ENCODE peak calls at places on chromosomes 3 and 15, in eight cellular contexts. W, A, L, E, Y, K, J and D are unnamed samples.

GRCh38 chr3:10703875-10704274 is 112.2 kb upstream of the SLC6A11 start:
- DNase-seq in W (no peak), J (no peak), K (no peak), Y (no peak), A (no peak), E (no peak), L (peak), D (peak)

GRCh38 chr3:108136888-108137814 is 46.3 kb upstream of the CD47 start:
- DNase-seq in E (no peak), A (no peak), Y (no peak), L (no peak), K (no peak), W (no peak), J (no peak), D (no peak)

GRCh38 chr3:81874738-81875137 is 113.3 kb upstream of the GBE1 start:
- DNase-seq in K (no peak), E (no peak), W (no peak), Y (no peak), A (no peak), J (no peak), L (no peak), D (peak)

GRCh38 chr3:141410861-141411771 is 42.8 kb downstream of the ZBTB38 start:
- DNase-seq in J (no peak), A (no peak), L (no peak), K (peak), E (no peak), W (no peak), Y (no peak), D (peak)

GRCh38 chr3:13069495-13069894 is 3.7 kb downstream of the IQSEC1 start:
- DNase-seq in L (no peak), Y (no peak), W (no peak), A (no peak), K (peak), E (no peak), J (no peak), D (no peak)

GRCh38 chr15:90934949-90935751 is at the start of gene UNC45A:
- DNase-seq in K (peak), L (peak), Y (peak), A (peak), J (peak), W (peak), E (no peak), D (peak)

GRCh38 chr15:62779041-62779810 is 263.3 kb upstream of the TPM1 start:
- DNase-seq in J (peak), W (no peak), A (no peak), Y (no peak), E (no peak), L (peak), K (no peak), D (peak)

GRCh38 chr15:29740692-29741311 is 81.5 kb downstream of the TJP1 start:
- DNase-seq in J (no peak), E (no peak), A (no peak), Y (no peak), W (no peak), K (no peak), L (no peak), D (no peak)

GRCh38 chr3:11272913-11273574 is 847 bp downstream of the ATG7 start:
- DNase-seq in K (no peak), L (peak), A (no peak), W (no peak), E (no peak), J (no peak), Y (no peak), D (no peak)

GRCh38 chr3:185422677-185423076 is 59.7 kb downstream of the MAP3K13 start:
- DNase-seq in Y (no peak), K (no peak), J (no peak), W (no peak), E (no peak), L (no peak), A (no peak), D (no peak)

GRCh38 chr3:55486857-55487375 is at the start of gene WNT5A:
- DNase-seq in K (no peak), A (no peak), Y (no peak), J (peak), L (peak), W (peak), E (no peak), D (peak)

DNA sequence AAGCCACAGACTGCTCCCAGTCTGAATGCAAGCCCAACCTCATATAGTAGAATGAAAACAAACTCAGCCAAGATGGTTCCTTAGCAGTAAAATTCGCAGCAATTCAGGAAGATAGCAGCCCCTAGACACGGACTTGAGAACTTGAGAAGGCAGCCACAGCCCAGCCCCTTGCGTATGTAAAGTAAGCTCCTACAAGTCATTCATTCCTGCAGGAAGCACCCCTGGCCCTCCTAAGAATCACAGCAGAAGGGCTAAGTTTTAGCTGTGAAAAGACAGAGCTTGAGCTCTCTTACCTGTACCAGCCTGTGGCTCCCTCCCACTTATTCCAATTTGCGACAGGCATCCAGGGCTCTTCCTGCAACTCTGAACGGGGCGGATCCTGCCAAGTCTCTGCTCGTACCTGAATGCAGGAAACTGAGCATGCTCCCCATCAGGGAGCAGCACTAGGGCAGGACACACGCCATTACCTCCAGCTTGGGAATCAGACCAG is 136.4 kb downstream of the MAGI1 start:
- DNase-seq in E (no peak), K (no peak), J (no peak), A (peak), W (peak), L (no peak), Y (no peak), D (no peak)
- H3K4me3 ChIP-seq in E (no peak), K (no peak), J (no peak), A (peak), W (peak), L (no peak), Y (no peak), D (no peak)

GRCh38 chr15:26037369-26037768 is 174.2 kb upstream of the ATP10A start:
- DNase-seq in Y (no peak), W (no peak), E (no peak), L (peak), K (no peak), A (no peak), J (no peak), D (no peak)
- TF ChIP-seq CTCF in Y (no peak), W (peak), E (peak), L (peak), K (no peak), A (peak), J (no peak), D (no peak)

GRCh38 chr3:146145642-146146041 is 15.3 kb downstream of the PLOD2 start:
- DNase-seq in Y (no peak), E (no peak), K (no peak), A (no peak), W (no peak), L (no peak), J (no peak), D (no peak)

GRCh38 chr3:146142757-146143156 is 18.2 kb downstream of the PLOD2 start:
- DNase-seq in L (peak), A (no peak), K (no peak), Y (no peak), W (peak), J (no peak), E (no peak), D (peak)

GRCh38 chr3:146152841-146153240 is 8.1 kb downstream of the PLOD2 start:
- DNase-seq in W (no peak), L (no peak), A (no peak), E (no peak), Y (peak), J (no peak), K (no peak), D (no peak)

GRCh38 chr3:146153429-146153828 is 7.6 kb downstream of the PLOD2 start:
- DNase-seq in A (no peak), W (no peak), E (no peak), K (no peak), L (no peak), J (no peak), Y (no peak), D (no peak)

DNA sequence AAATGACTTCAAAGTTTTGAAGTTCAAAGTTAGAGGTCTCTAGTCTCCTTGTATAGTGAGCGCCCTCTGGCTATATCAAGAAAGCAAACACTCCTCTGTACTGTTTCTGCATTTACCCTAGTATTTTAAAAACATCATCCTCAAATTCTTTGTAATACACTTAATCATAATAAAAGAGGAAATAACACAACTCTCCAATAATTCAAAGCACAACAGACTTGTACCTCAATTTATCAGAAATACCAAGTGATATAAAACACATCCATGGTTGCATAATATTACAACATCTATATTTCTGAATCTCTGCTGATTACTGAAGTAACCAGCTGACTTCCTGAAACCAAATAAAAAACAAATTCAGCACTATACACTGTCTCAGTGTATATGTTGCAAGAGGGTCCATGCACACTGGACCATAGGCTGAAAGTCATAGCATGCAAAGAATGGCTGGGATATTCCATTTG is 12.5 kb downstream of the PLOD2 start:
- DNase-seq in L (peak), A (no peak), E (no peak), K (no peak), W (no peak), J (no peak), Y (no peak), D (no peak)
- H3K4me3 ChIP-seq in L (no peak), A (no peak), E (no peak), K (no peak), W (no peak), J (no peak), Y (no peak), D (no peak)

GRCh38 chr3:121529308-121529707 is 16.5 kb downstream of the POLQ start:
- DNase-seq in E (no peak), L (peak), A (no peak), J (no peak), W (peak), K (no peak), Y (no peak), D (peak)
- TF ChIP-seq CTCF in E (peak), L (peak), A (peak), J (no peak), W (peak), K (no peak), Y (no peak), D (peak)

DNA sequence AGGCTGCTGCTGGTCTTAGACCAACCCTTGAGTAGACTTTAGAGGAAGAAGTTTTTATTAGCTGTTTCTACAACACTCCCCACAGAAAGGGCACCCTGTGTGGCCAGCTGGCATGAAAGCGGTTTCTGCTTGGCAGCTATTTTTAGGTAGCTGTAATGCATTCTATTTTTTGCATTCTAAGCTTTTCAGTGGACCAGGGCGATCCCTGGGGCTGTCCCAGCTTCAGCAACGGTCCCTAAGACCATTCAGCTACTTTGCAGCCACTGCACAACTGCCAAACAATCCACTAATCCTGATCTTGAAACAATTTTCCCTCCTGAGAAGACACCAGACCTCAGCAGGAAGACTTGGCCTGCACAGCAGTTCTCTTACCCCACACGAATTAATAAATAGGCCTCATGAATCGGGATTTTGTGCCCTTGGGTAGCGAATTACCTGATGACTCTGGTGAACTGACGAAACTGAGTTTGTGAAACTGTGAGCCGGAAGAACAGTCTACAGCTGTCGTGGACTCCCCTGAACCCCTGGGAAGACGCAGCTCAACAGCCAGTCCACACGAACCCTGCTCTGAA is 14.6 kb upstream of the TFRC start:
- DNase-seq in L (peak), J (no peak), W (no peak), Y (no peak), A (no peak), K (no peak), E (no peak), D (peak)
- H3K4me3 ChIP-seq in L (no peak), J (no peak), W (no peak), Y (no peak), A (no peak), K (no peak), E (no peak), D (no peak)

GRCh38 chr3:173897631-173898030 is 500.1 kb downstream of the NLGN1 start:
- DNase-seq in E (no peak), J (no peak), K (no peak), Y (no peak), L (no peak), A (no peak), W (no peak), D (no peak)
- TF ChIP-seq CTCF in E (no peak), J (no peak), K (no peak), Y (no peak), L (no peak), A (no peak), W (no peak), D (no peak)

GRCh38 chr3:197508924-197509775 is 46.6 kb downstream of the BDH1 start:
- DNase-seq in W (no peak), A (no peak), K (no peak), L (no peak), Y (no peak), E (no peak), J (no peak), D (no peak)
- H3K4me3 ChIP-seq in W (no peak), A (no peak), K (peak), L (peak), Y (peak), E (no peak), J (peak), D (peak)

GRCh38 chr3:135918600-135918999 is 46.9 kb upstream of the PPP2R3A start:
- DNase-seq in Y (no peak), K (no peak), A (no peak), J (no peak), W (peak), E (peak), L (peak), D (peak)

GRCh38 chr3:135920275-135920674 is 45.3 kb upstream of the PPP2R3A start:
- DNase-seq in A (no peak), E (no peak), W (no peak), J (no peak), K (no peak), L (no peak), Y (no peak), D (no peak)

GRCh38 chr3:135924506-135924905 is 41.0 kb upstream of the PPP2R3A start:
- DNase-seq in W (no peak), L (no peak), E (no peak), J (no peak), K (no peak), A (no peak), Y (no peak), D (no peak)

GRCh38 chr3:135926664-135927063 is 38.9 kb upstream of the PPP2R3A start:
- DNase-seq in W (no peak), K (no peak), E (no peak), A (no peak), L (no peak), Y (no peak), J (no peak), D (no peak)

GRCh38 chr3:135922903-135923250 is 42.7 kb upstream of the PPP2R3A start:
- DNase-seq in A (no peak), W (no peak), K (no peak), L (no peak), Y (no peak), E (no peak), J (no peak), D (no peak)
- TF ChIP-seq CTCF in A (no peak), W (no peak), K (no peak), L (no peak), Y (no peak), E (no peak), J (no peak), D (no peak)

GRCh38 chr15:37020852-37021251 is 79.5 kb downstream of the MEIS2 start:
- DNase-seq in J (no peak), A (no peak), W (no peak), Y (no peak), E (no peak), L (no peak), K (no peak), D (no peak)

GRCh38 chr15:37017031-37017625 is 83.2 kb downstream of the MEIS2 start:
- DNase-seq in J (no peak), E (no peak), W (no peak), K (no peak), L (no peak), A (no peak), Y (no peak), D (no peak)

GRCh38 chr15:37015476-37015875 is 84.9 kb downstream of the MEIS2 start:
- DNase-seq in W (no peak), E (no peak), J (no peak), L (no peak), K (no peak), Y (no peak), A (no peak), D (no peak)

GRCh38 chr15:37016287-37016686 is 84.1 kb downstream of the MEIS2 start:
- DNase-seq in E (peak), A (no peak), L (peak), W (no peak), Y (no peak), J (peak), K (no peak), D (peak)

DNA sequence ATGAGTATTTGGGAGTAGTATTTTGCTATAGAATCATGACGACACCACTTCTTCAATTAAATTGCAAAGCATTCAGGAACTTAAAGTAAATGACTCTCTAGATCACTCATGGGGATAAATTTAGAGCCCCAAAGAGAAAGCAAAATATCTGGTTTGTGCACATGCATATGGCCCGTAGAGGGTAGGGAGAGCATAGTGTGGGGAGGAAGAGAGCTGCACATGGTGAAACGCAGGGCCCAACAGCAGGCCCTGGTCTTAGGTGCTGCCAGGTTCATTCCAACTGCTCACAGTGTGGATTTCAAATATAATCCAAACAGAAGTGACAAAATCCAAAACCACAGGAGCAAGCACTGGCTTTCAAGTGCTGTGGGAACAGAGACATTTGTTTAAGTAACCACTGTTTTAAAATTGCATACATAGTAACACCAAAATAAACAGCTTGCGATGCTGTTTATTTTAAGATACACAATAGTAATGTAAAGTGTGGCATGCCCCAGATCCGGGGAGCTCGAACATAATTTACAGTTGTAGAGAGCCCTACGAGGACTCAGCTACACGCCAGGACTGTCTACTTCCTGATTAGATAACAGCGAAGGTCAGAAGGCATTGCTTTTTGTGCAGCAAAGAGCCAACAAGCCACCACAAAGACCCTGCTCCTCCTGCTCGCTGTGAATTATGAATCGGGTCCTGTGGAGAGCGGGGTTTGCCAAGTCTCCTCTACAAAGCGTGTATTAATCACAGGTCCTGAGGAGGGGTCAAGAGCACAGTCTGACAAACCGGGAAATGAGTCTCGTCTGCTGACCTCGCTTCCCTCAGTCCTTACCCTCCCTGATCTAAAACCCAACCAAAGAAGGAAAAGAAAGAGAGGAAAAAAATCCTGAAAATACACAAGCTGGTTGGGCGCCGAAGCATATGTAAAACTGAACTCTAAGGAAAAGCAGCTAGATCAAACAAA is 80.6 kb downstream of the MEIS2 start:
- DNase-seq in W (peak), A (no peak), E (no peak), L (peak), J (no peak), Y (no peak), K (no peak), D (peak)
- H3K4me3 ChIP-seq in W (no peak), A (no peak), E (no peak), L (no peak), J (no peak), Y (peak), K (no peak), D (no peak)